ENCODE peak calls at places on chromosome 15, in four cellular contexts. G is WTC11, K is K562, D is HepG2. A is an unnamed sample.

GRCh38 chr15:57133127-57133968 is 214.9 kb downstream of the TCF12 start:
- DNase-seq in G (no peak), D (no peak), K (no peak), A (no peak)

GRCh38 chr15:43522247-43522646 is 4.8 kb downstream of the MAP1A start:
- DNase-seq in D (no peak), G (no peak), K (no peak), A (no peak)

GRCh38 chr15:80773122-80773551 is 6.0 kb upstream of the CEMIP start:
- DNase-seq in D (no peak), K (no peak), G (no peak), A (no peak)

GRCh38 chr15:98844261-98844660 is 163.3 kb downstream of the PGPEP1L start:
- DNase-seq in D (no peak), G (no peak), K (no peak), A (no peak)

GRCh38 chr15:40506964-40507571 is 36.3 kb downstream of the CHST14 start:
- DNase-seq in K (peak; percentile 78), G (peak; percentile 91), D (peak; percentile 69), A (peak; percentile 57)

GRCh38 chr15:80375968-80376891 is 28.0 kb upstream of the ARNT2 start:
- DNase-seq in D (no peak), G (no peak), K (no peak), A (no peak)

GRCh38 chr15:80991446-80991845 is 1.8 kb upstream of the MESD start:
- DNase-seq in G (no peak), K (peak; percentile 47), D (no peak), A (no peak)

GRCh38 chr15:101250331-101250730 is 1.5 kb downstream of the CHSY1 start:
- DNase-seq in G (no peak), D (no peak), K (no peak), A (no peak)

GRCh38 chr15:74873756-74874424 is 725 bp upstream of the SCAMP2 start:
- DNase-seq in G (peak; percentile 37), K (peak; percentile 47), D (peak; percentile 34), A (no peak)

GRCh38 chr15:67097893-67098740 is 32.7 kb downstream of the SMAD3 start:
- DNase-seq in D (no peak), G (no peak), K (peak; percentile 76), A (no peak)

GRCh38 chr15:67031321-67031720 is 34.1 kb upstream of the SMAD3 start:
- DNase-seq in K (no peak), D (no peak), G (no peak), A (no peak)

GRCh38 chr15:86103825-86104224 is 24.2 kb downstream of the AGBL1 start:
- DNase-seq in G (no peak), D (no peak), K (no peak), A (no peak)

GRCh38 chr15:70276401-70276800 is 178.7 kb upstream of the TLE3 start:
- DNase-seq in D (no peak), G (no peak), K (no peak), A (no peak)

GRCh38 chr15:88740356-88740755 is 62.9 kb upstream of the ACAN start:
- DNase-seq in G (no peak), D (no peak), K (no peak), A (no peak)

GRCh38 chr15:84788500-84788899 is 28.7 kb upstream of the ALPK3 start:
- DNase-seq in D (no peak), K (no peak), G (no peak), A (no peak)

GRCh38 chr15:34085746-34086145 is 15.9 kb downstream of the EMC7 start:
- DNase-seq in D (no peak), G (no peak), K (no peak), A (no peak)
- TF ChIP-seq ATF3 in D (no peak), G (no peak), K (no peak), A (no peak)

DNA sequence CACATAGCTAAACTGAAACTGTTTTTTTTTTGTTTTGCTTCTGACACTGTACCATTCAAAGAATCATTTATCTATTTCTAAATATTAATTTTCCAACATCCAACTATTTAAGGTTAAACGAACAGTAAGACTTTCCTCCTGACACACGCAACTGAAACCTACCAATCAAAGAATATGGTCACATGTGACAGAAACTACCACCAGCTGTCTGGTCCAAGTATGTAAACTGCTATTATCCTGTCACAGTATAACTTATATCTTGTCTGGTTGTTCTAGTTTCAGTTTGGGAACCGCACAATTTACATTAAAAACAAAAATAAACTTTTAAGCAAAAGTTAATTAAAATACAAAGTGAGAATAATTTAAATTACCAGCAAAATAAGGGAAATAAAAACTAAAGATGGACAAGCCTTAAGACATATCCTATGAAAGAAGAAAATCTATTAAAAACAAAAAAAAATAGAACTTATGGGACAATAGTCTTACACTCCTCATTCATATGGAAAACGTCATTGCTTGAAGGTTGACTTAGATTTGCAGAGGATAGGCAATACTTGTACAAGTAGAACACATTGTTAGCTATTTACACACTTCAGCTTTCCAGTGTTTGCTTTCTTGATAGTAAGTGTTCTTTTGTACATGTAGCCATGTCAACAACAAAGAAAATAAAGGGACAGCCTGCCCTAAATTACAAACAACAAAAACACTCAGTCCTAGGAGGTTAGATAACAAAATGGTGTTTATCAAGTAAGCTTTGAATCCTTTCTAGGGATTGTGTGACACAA is 26.8 kb upstream of the CHRM5 start:
- DNase-seq in D (no peak), K (no peak), G (no peak), A (no peak)
- TF ChIP-seq ATF3 in D (no peak), K (no peak), G (no peak), A (no peak)

DNA sequence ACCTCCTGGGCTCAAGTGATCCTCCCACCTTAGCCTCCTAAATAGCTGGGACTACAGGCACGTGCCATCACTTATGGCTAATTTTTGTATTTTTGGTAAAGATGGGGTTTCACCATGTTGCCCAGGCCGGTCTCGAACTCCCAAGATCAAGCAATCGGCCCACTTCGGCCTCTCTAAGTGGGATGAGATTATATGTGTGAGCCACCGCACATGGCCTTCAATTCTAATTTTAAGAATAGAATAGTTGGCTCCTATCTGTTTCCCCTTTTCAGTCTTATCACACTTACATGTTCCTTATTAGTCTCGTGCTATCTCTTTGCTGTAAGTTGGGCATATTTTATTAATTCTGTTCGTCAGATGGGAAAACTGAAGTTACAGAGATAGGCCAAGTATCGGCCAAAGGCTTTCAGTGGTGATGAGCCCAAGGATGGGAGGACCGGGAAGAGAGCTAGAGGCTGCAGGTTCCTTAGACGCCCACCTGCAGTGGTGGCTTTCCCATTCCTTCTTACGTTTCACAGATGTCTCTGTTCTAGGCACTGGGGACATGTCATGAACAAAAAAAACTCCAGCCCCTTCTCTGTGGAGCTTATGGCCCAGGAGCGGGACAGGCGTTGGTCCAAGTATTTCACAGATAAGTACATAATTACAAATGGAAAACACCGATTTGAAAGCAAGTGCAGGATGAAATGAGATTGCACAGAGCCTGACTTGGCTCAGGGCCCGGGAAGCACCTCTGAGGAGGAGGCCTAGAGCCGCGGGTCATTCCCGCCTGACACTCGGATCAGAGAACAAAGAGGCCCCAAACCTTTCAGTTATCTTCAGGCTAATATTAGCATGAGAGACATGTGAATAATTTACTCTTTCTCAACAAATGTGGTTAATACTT is 91.1 kb upstream of the KLF13 start:
- DNase-seq in D (no peak), G (no peak), K (no peak), A (no peak)
- TF ChIP-seq ATF3 in D (no peak), G (no peak), K (no peak), A (no peak)

DNA sequence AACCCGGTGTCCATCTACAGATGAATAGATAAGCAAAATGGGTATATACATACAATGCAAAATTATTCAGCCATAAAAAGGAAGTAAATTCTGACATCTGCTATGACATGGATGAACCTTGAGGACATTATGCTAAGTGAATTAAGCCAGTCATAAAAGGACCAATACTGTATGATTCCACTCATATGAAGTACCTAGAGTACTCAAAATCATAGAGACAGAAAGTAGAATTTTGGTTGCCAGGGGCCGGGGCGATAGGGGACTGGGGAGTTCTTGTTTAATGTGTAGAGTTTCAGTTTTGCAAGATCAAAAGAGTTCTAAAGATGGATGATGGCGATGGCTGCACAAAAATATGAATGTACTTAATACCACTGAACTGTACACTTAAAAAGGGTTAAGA is 10.3 kb downstream of the EID1 start:
- DNase-seq in G (no peak), D (no peak), K (no peak), A (no peak)
- TF ChIP-seq ATF3 in G (no peak), D (no peak), K (no peak), A (no peak)

GRCh38 chr15:36590838-36591237 is 11.4 kb downstream of the CDIN1 start:
- DNase-seq in D (no peak), G (no peak), K (no peak), A (no peak)
- TF ChIP-seq ATF3 in D (no peak), G (no peak), K (no peak), A (no peak)

GRCh38 chr15:45616901-45617323 is 17.9 kb upstream of the SQOR start:
- DNase-seq in K (no peak), G (no peak), D (no peak), A (no peak)
- TF ChIP-seq ATF3 in K (no peak), G (no peak), D (no peak), A (no peak)